ENCODE peak calls at places on chromosome X, in four cellular contexts. One of them, this sample, is unnamed. For H3K4me1, the result is how much of the 10 kb centered on the place peaks cover.

GRCh38 chrX:54482839-54483593 is 13.0 kb downstream of the FGD1 start:
- DNase-seq in A549: no peak
- DNase-seq in lower lobe of right lung: no peak
- DNase-seq in astrocyte: no peak
- DNase-seq in this sample: no peak

GRCh38 chrX:68894142-68894512 is 65.3 kb downstream of the EFNB1 start:
- DNase-seq in astrocyte: no peak
- DNase-seq in A549: no peak
- DNase-seq in lower lobe of right lung: no peak
- DNase-seq in this sample: peak

GRCh38 chrX:151985955-151986354 is 11.5 kb upstream of the GABRE start:
- DNase-seq in lower lobe of right lung: no peak
- DNase-seq in astrocyte: peak
- DNase-seq in A549: peak
- DNase-seq in this sample: peak

GRCh38 chrX:67693928-67694327 is 150.1 kb downstream of the AR start:
- DNase-seq in A549: no peak
- DNase-seq in astrocyte: peak
- DNase-seq in lower lobe of right lung: no peak
- DNase-seq in this sample: no peak

GRCh38 chrX:52934704-52935468 is 23.4 kb downstream of the FAM156A start:
- DNase-seq in lower lobe of right lung: peak
- DNase-seq in astrocyte: peak
- DNase-seq in A549: peak
- DNase-seq in this sample: peak

GRCh38 chrX:88437563-88437962 is 309.5 kb upstream of the CPXCR1 start:
- DNase-seq in A549: no peak
- DNase-seq in lower lobe of right lung: no peak
- DNase-seq in astrocyte: no peak
- DNase-seq in this sample: no peak

GRCh38 chrX:150848914-150849365 is 49.5 kb downstream of the CD99L2 start:
- DNase-seq in lower lobe of right lung: peak
- DNase-seq in A549: peak
- DNase-seq in astrocyte: no peak
- DNase-seq in this sample: no peak

GRCh38 chrX:72107841-72108590 is 23.7 kb downstream of the RTL5 start:
- DNase-seq in astrocyte: no peak
- DNase-seq in lower lobe of right lung: no peak
- DNase-seq in A549: no peak
- DNase-seq in this sample: no peak

GRCh38 chrX:104469771-104470170 is 96.2 kb upstream of the IL1RAPL2 start:
- DNase-seq in astrocyte: no peak
- DNase-seq in lower lobe of right lung: no peak
- DNase-seq in A549: no peak
- DNase-seq in this sample: no peak

GRCh38 chrX:102858826-102859627 is 78.0 kb upstream of the RAB40AL start:
- DNase-seq in astrocyte: peak
- DNase-seq in lower lobe of right lung: no peak
- DNase-seq in A549: no peak
- DNase-seq in this sample: no peak

GRCh38 chrX:119758682-119759332 is 419 bp downstream of the SOWAHD start:
- DNase-seq in astrocyte: no peak
- DNase-seq in lower lobe of right lung: no peak
- DNase-seq in A549: no peak
- DNase-seq in this sample: peak

GRCh38 chrX:63506320-63506719 is 155.2 kb upstream of the SPIN4 start:
- DNase-seq in lower lobe of right lung: no peak
- DNase-seq in A549: peak
- DNase-seq in astrocyte: peak
- DNase-seq in this sample: peak

GRCh38 chrX:100449696-100450606 is 39.9 kb upstream of the PCDH19 start:
- DNase-seq in A549: no peak
- DNase-seq in lower lobe of right lung: no peak
- DNase-seq in astrocyte: no peak
- DNase-seq in this sample: peak

GRCh38 chrX:110146521-110146920 is 143.6 kb downstream of the TMEM164 start:
- DNase-seq in astrocyte: no peak
- DNase-seq in A549: peak
- DNase-seq in lower lobe of right lung: no peak
- DNase-seq in this sample: peak

GRCh38 chrX:24153175-24153795 is 3.8 kb downstream of the ZFX start:
- DNase-seq in lower lobe of right lung: no peak
- DNase-seq in astrocyte: no peak
- DNase-seq in A549: peak
- DNase-seq in this sample: peak

GRCh38 chrX:42739771-42740170 is 38.2 kb downstream of the PPP1R2C start:
- DNase-seq in astrocyte: no peak
- DNase-seq in lower lobe of right lung: no peak
- DNase-seq in A549: no peak
- DNase-seq in this sample: no peak

GRCh38 chrX:45145492-45146215 is 55.0 kb downstream of the DIPK2B start:
- DNase-seq in A549: no peak
- DNase-seq in astrocyte: no peak
- DNase-seq in lower lobe of right lung: no peak
- DNase-seq in this sample: no peak

GRCh38 chrX:68703369-68703768 is 55.9 kb downstream of the STARD8 start:
- DNase-seq in A549: no peak
- DNase-seq in astrocyte: no peak
- DNase-seq in lower lobe of right lung: no peak
- DNase-seq in this sample: no peak

GRCh38 chrX:145609951-145610511 is 207.6 kb upstream of the SLITRK2 start:
- DNase-seq in lower lobe of right lung: no peak
- DNase-seq in astrocyte: peak
- DNase-seq in A549: no peak
- DNase-seq in this sample: no peak

GRCh38 chrX:149807747-149808458 is 26.2 kb downstream of the MAGEA9 start:
- DNase-seq in lower lobe of right lung: no peak
- DNase-seq in astrocyte: no peak
- DNase-seq in A549: no peak
- DNase-seq in this sample: no peak

GRCh38 chrX:68431836-68432235 is 1.5 kb downstream of the OPHN1 start:
- DNase-seq in astrocyte: no peak
- DNase-seq in lower lobe of right lung: no peak
- DNase-seq in A549: no peak
- DNase-seq in this sample: peak

GRCh38 chrX:47321386-47321785 is 49.0 kb upstream of the ZNF157 start:
- DNase-seq in lower lobe of right lung: peak
- DNase-seq in A549: peak
- DNase-seq in astrocyte: peak
- DNase-seq in this sample: peak

GRCh38 chrX:133986008-133986683 is 752 bp upstream of the GPC3 start:
- DNase-seq in lower lobe of right lung: no peak
- DNase-seq in A549: no peak
- DNase-seq in astrocyte: no peak
- DNase-seq in this sample: no peak

GRCh38 chrX:110755611-110756010 is 40.0 kb downstream of the CHRDL1 start:
- DNase-seq in lower lobe of right lung: no peak
- DNase-seq in astrocyte: peak
- DNase-seq in A549: no peak
- DNase-seq in this sample: no peak

GRCh38 chrX:46601283-46601682 is 27.7 kb downstream of the CHST7 start:
- DNase-seq in A549: no peak
- DNase-seq in lower lobe of right lung: no peak
- DNase-seq in astrocyte: peak
- DNase-seq in this sample: no peak

GRCh38 chrX:149527705-149528104 is 13.1 kb upstream of the EOLA1 start:
- DNase-seq in astrocyte: no peak
- DNase-seq in A549: peak
- DNase-seq in lower lobe of right lung: no peak
- DNase-seq in this sample: peak

GRCh38 chrX:109842611-109843010 is 109.6 kb upstream of the ACSL4 start:
- DNase-seq in astrocyte: no peak
- DNase-seq in A549: no peak
- DNase-seq in lower lobe of right lung: no peak
- DNase-seq in this sample: no peak

GRCh38 chrX:40318076-40318475 is 220.3 kb upstream of the BCOR start:
- DNase-seq in lower lobe of right lung: no peak
- DNase-seq in astrocyte: no peak
- DNase-seq in A549: no peak
- DNase-seq in this sample: no peak

GRCh38 chrX:123959281-123960063 is 2.0 kb upstream of the STAG2 start:
- DNase-seq in lower lobe of right lung: peak
- DNase-seq in astrocyte: no peak
- DNase-seq in A549: peak
- DNase-seq in this sample: peak

GRCh38 chrX:118507766-118508165 is 12.2 kb downstream of the DOCK11 start:
- DNase-seq in astrocyte: no peak
- DNase-seq in A549: no peak
- DNase-seq in lower lobe of right lung: no peak
- DNase-seq in this sample: no peak

GRCh38 chrX:10118530-10118929 is 38.2 kb upstream of the CLCN4 start:
- DNase-seq in A549: no peak
- DNase-seq in astrocyte: no peak
- DNase-seq in lower lobe of right lung: no peak
- DNase-seq in this sample: no peak

GRCh38 chrX:10115082-10115481 is 41.7 kb upstream of the CLCN4 start:
- DNase-seq in A549: no peak
- DNase-seq in lower lobe of right lung: no peak
- DNase-seq in astrocyte: no peak
- DNase-seq in this sample: no peak

GRCh38 chrX:10119399-10119990 is 37.3 kb upstream of the CLCN4 start:
- DNase-seq in lower lobe of right lung: no peak
- DNase-seq in astrocyte: peak
- DNase-seq in A549: peak
- DNase-seq in this sample: peak

GRCh38 chrX:10117864-10118377 is 38.9 kb upstream of the CLCN4 start:
- DNase-seq in A549: no peak
- DNase-seq in astrocyte: no peak
- DNase-seq in lower lobe of right lung: no peak
- DNase-seq in this sample: no peak

DNA sequence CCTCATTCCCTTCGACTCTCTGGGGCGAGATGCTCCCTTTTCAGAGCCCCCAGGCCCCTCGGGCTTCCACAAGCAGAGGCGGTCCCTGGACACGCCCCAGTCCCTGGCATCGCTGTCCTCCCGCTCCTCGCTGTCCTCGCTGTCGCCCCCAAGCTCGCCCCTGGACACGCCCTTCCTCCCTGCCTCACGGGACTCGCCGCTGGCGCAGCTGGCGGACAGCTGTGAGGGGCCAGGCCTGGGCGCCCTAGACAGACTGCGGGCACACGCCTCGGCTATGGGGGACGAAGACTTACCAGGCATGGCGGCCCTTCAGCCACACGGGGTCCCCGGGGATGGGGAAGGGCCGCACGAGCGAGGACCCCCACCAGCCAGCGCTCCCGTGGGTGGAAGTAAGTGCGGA is 39.5 kb upstream of the CLCN4 start:
- DNase-seq in A549: no peak
- DNase-seq in astrocyte: no peak
- DNase-seq in lower lobe of right lung: no peak
- DNase-seq in this sample: no peak
- H3K4me1 ChIP-seq in A549: under half
- H3K4me1 ChIP-seq in astrocyte: under half
- H3K4me1 ChIP-seq in lower lobe of right lung: under half
- H3K4me1 ChIP-seq in this sample: under half

GRCh38 chrX:13940646-13941045 is 89.0 kb downstream of the GEMIN8 start:
- DNase-seq in astrocyte: no peak
- DNase-seq in A549: no peak
- DNase-seq in lower lobe of right lung: no peak
- DNase-seq in this sample: no peak
- H3K4me1 ChIP-seq in astrocyte: under half
- H3K4me1 ChIP-seq in A549: under half
- H3K4me1 ChIP-seq in lower lobe of right lung: under half
- H3K4me1 ChIP-seq in this sample: under half

GRCh38 chrX:10988653-10989052 is 122.5 kb upstream of the HCCS start:
- DNase-seq in lower lobe of right lung: no peak
- DNase-seq in astrocyte: no peak
- DNase-seq in A549: no peak
- DNase-seq in this sample: no peak

GRCh38 chrX:10986616-10987015 is 124.5 kb upstream of the HCCS start:
- DNase-seq in lower lobe of right lung: no peak
- DNase-seq in astrocyte: peak
- DNase-seq in A549: no peak
- DNase-seq in this sample: no peak

GRCh38 chrX:10989386-10989785 is 121.7 kb upstream of the HCCS start:
- DNase-seq in astrocyte: peak
- DNase-seq in lower lobe of right lung: no peak
- DNase-seq in A549: no peak
- DNase-seq in this sample: no peak

GRCh38 chrX:10990418-10990817 is 120.7 kb upstream of the HCCS start:
- DNase-seq in A549: no peak
- DNase-seq in astrocyte: no peak
- DNase-seq in lower lobe of right lung: no peak
- DNase-seq in this sample: no peak

GRCh38 chrX:10992110-10992509 is 119.0 kb upstream of the HCCS start:
- DNase-seq in lower lobe of right lung: no peak
- DNase-seq in A549: no peak
- DNase-seq in astrocyte: no peak
- DNase-seq in this sample: no peak
- H3K4me1 ChIP-seq in lower lobe of right lung: under half
- H3K4me1 ChIP-seq in A549: under half
- H3K4me1 ChIP-seq in astrocyte: under half
- H3K4me1 ChIP-seq in this sample: under half

DNA sequence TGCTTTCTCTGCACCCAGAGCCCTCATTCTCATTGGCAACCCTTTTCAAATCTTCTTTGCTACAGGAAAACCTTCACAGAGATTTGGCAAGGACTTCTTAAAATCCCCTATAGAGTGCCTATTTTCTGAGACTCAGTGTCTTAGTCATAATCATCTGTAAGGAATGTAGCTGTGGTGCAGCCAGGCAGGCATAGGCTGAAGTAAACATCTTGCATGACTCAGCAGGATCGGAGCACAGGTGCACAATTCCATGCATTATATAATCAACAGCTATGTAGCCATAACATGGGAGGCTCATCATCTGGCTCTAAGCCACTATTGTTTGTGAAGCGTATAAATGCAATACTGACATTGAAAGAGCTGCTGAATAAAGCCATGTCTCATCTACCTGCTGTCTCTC is 368.8 kb downstream of the MAGEE1 start:
- DNase-seq in lower lobe of right lung: no peak
- DNase-seq in astrocyte: no peak
- DNase-seq in A549: peak
- DNase-seq in this sample: no peak
- H3K4me1 ChIP-seq in lower lobe of right lung: under half
- H3K4me1 ChIP-seq in astrocyte: under half
- H3K4me1 ChIP-seq in A549: under half
- H3K4me1 ChIP-seq in this sample: under half

GRCh38 chrX:70437011-70437410 is 7.6 kb upstream of the DLG3 start:
- DNase-seq in lower lobe of right lung: no peak
- DNase-seq in A549: no peak
- DNase-seq in astrocyte: no peak
- DNase-seq in this sample: no peak
- H3K4me1 ChIP-seq in lower lobe of right lung: under half
- H3K4me1 ChIP-seq in A549: under half
- H3K4me1 ChIP-seq in astrocyte: under half
- H3K4me1 ChIP-seq in this sample: under half